ENCODE peak calls at places on chromosomes 16 and 17, in eight cellular contexts. D is pancreas; P is neural progenitor cell; N is activated T-cell treated with anti-CD3 and anti-CD28 coated beads for 24 hours; F is T-helper 1 cell; M is activated CD4-positive, CD25-positive, alpha-beta regulatory T cell; U is type B pancreatic cell; Y is Calu3. W is an unnamed sample.

GRCh38 chr17:81556175-81556691 is 4.1 kb upstream of the FAAP100 start:
- DNase-seq in D (no peak), P (no peak), N (no peak), F (no peak), M (no peak), U (no peak), Y (peak), W (no peak)

GRCh38 chr16:6496996-6497395 is 835.6 kb upstream of the RBFOX1 start:
- DNase-seq in D (no peak), P (no peak), N (no peak), F (no peak), M (no peak), U (no peak), Y (no peak), W (no peak)

GRCh38 chr16:12211870-12212690 is 235.5 kb downstream of the SNX29 start:
- DNase-seq in D (no peak), P (no peak), N (no peak), F (no peak), M (no peak), U (no peak), Y (peak), W (no peak)

GRCh38 chr17:49168706-49169105 is 36.1 kb downstream of the B4GALNT2 start:
- DNase-seq in D (no peak), P (no peak), N (no peak), F (no peak), M (no peak), U (no peak), Y (no peak), W (no peak)

GRCh38 chr16:56600398-56600999 is 7.9 kb upstream of the MT2A start:
- DNase-seq in D (no peak), P (peak), N (no peak), F (no peak), M (no peak), U (no peak), Y (peak), W (no peak)

GRCh38 chr16:69444873-69445517 is 20.6 kb downstream of the CYB5B start:
- DNase-seq in D (no peak), P (no peak), N (no peak), F (no peak), M (no peak), U (no peak), Y (no peak), W (no peak)

GRCh38 chr17:64938925-64939474 is 19.7 kb upstream of the LRRC37A3 start:
- DNase-seq in D (no peak), P (peak), N (peak), F (no peak), M (no peak), U (no peak), Y (peak), W (no peak)

GRCh38 chr16:51637744-51638100 is 486.7 kb upstream of the SALL1 start:
- DNase-seq in D (no peak), P (peak), N (no peak), F (no peak), M (no peak), U (no peak), Y (no peak), W (no peak)

GRCh38 chr16:82456683-82457082 is 170.1 kb upstream of the CDH13 start:
- DNase-seq in D (peak), P (peak), N (peak), F (no peak), M (no peak), U (no peak), Y (peak), W (no peak)

GRCh38 chr17:12853921-12854320 is 64.6 kb downstream of the ARHGAP44 start:
- DNase-seq in D (no peak), P (no peak), N (no peak), F (no peak), M (no peak), U (no peak), Y (no peak), W (no peak)

GRCh38 chr17:56110463-56111138 is 42.7 kb upstream of the ANKFN1 start:
- DNase-seq in D (no peak), P (no peak), N (no peak), F (no peak), M (no peak), U (no peak), Y (peak), W (no peak)

GRCh38 chr16:24002619-24003018 is 166.8 kb downstream of the PRKCB start:
- DNase-seq in D (no peak), P (no peak), N (no peak), F (no peak), M (no peak), U (no peak), Y (no peak), W (no peak)

GRCh38 chr17:2053380-2054261 is 1.3 kb upstream of the HIC1 start:
- DNase-seq in D (no peak), P (peak), N (peak), F (peak), M (peak), U (no peak), Y (peak), W (peak)

W was measured in activated T-helper 2 cell treated with anti-CD3 and anti-CD28 coated beads, Interferon-gamma antibody, Interleukin-2, Interleukin-4, amounts not matched to agents 10 μg/mL and 5 μg/mL and 100 μg/mL, durations not matched to agents 14 hours and 24 hours and 36 hours.